ENCODE peak calls at places on chromosomes 5 and 9, in nine cellular contexts. D, I, F, X, H, W, G, B and Z are unnamed samples.

GRCh38 chr5:68371607-68372006 is 156.1 kb downstream of the PIK3R1 start:
- DNase-seq in D (no peak), I (no peak), F (no peak), X (no peak), H (no peak), W (no peak), G (no peak), B (no peak), Z (no peak)

GRCh38 chr9:121633144-121633714 is 18.2 kb upstream of the DAB2IP start:
- DNase-seq in D (no peak), I (no peak), F (no peak), X (no peak), H (no peak), W (no peak), G (no peak), B (no peak), Z (no peak)

GRCh38 chr9:104342552-104342951 is 161.5 kb upstream of the OR13F1 start:
- DNase-seq in D (no peak), I (no peak), F (no peak), X (no peak), H (no peak), W (no peak), G (no peak), B (no peak), Z (no peak)

GRCh38 chr9:99907208-99907532 is 716 bp downstream of the STX17 start:
- DNase-seq in D (no peak), I (no peak), F (no peak), X (no peak), H (no peak), W (no peak), G (no peak), B (no peak), Z (no peak)

GRCh38 chr5:68024426-68024825 is 191.1 kb upstream of the PIK3R1 start:
- DNase-seq in D (no peak), I (no peak), F (no peak), X (no peak), H (no peak), W (no peak), G (no peak), B (no peak), Z (no peak)

GRCh38 chr9:12968093-12968492 is 193.3 kb downstream of the LURAP1L start:
- DNase-seq in D (no peak), I (no peak), F (no peak), X (no peak), H (no peak), W (no peak), G (no peak), B (no peak), Z (no peak)

GRCh38 chr5:107389130-107389553 is 281.6 kb downstream of the EFNA5 start:
- DNase-seq in D (peak; percentile 27), I (no peak), F (no peak), X (no peak), H (peak; percentile 67), W (no peak), G (no peak), B (peak; percentile 12), Z (peak; percentile 37)

GRCh38 chr5:132406144-132406783 is 36.8 kb downstream of the SLC22A5 start:
- DNase-seq in D (no peak), I (no peak), F (no peak), X (no peak), H (no peak), W (no peak), G (no peak), B (no peak), Z (no peak)

GRCh38 chr9:104843644-104844226 is 79.8 kb downstream of the NIPSNAP3B start:
- DNase-seq in D (no peak), I (no peak), F (no peak), X (no peak), H (no peak), W (no peak), G (no peak), B (no peak), Z (no peak)

GRCh38 chr5:157312492-157312891 is 46.6 kb downstream of the CYFIP2 start:
- DNase-seq in D (no peak), I (peak; percentile 44), F (peak; percentile 47), X (no peak), H (peak; percentile 67), W (peak; percentile 38), G (no peak), B (peak; percentile 40), Z (peak; percentile 4)